ENCODE peak calls at places on chromosomes 1 and 21, in ten cellular contexts. One of them, this sample, is unnamed.

GRCh38 chr1:95547000-95547399 is 313.0 kb downstream of the RWDD3 start:
- DNase-seq in tibial nerve: no peak
- DNase-seq in stimulated activated CD8-positive, alpha-beta memory T cell treated with anti-CD3 and anti-CD28 coated beads, Interleukin-4, amount 100 ng/mL, for 1 hour: no peak
- DNase-seq in HEK293T: no peak
- DNase-seq in HT1080: no peak
- DNase-seq in HL-60: no peak
- DNase-seq in IMR-90: no peak
- DNase-seq in CD8-positive, alpha-beta memory T cell: no peak
- DNase-seq in GM23248: no peak
- DNase-seq in kidney tubule cell: no peak
- DNase-seq in this sample: no peak

GRCh38 chr1:7526867-7527732 is 244.0 kb upstream of the VAMP3 start:
- DNase-seq in tibial nerve: no peak
- DNase-seq in stimulated activated CD8-positive, alpha-beta memory T cell treated with anti-CD3 and anti-CD28 coated beads, Interleukin-4, amount 100 ng/mL, for 1 hour: no peak
- DNase-seq in HEK293T: no peak
- DNase-seq in HT1080: peak; percentile 51
- DNase-seq in HL-60: no peak
- DNase-seq in IMR-90: peak; percentile 84
- DNase-seq in CD8-positive, alpha-beta memory T cell: no peak
- DNase-seq in GM23248: peak; percentile 85
- DNase-seq in kidney tubule cell: peak; percentile 81
- DNase-seq in this sample: no peak

GRCh38 chr1:100478816-100479215 is 59.1 kb upstream of the GPR88 start:
- DNase-seq in tibial nerve: no peak
- DNase-seq in stimulated activated CD8-positive, alpha-beta memory T cell treated with anti-CD3 and anti-CD28 coated beads, Interleukin-4, amount 100 ng/mL, for 1 hour: no peak
- DNase-seq in HEK293T: no peak
- DNase-seq in HT1080: no peak
- DNase-seq in HL-60: no peak
- DNase-seq in IMR-90: no peak
- DNase-seq in CD8-positive, alpha-beta memory T cell: no peak
- DNase-seq in GM23248: no peak
- DNase-seq in kidney tubule cell: no peak
- DNase-seq in this sample: no peak

GRCh38 chr1:222594789-222595188 is 5.1 kb upstream of the TAF1A start:
- DNase-seq in tibial nerve: no peak
- DNase-seq in stimulated activated CD8-positive, alpha-beta memory T cell treated with anti-CD3 and anti-CD28 coated beads, Interleukin-4, amount 100 ng/mL, for 1 hour: no peak
- DNase-seq in HEK293T: no peak
- DNase-seq in HT1080: no peak
- DNase-seq in HL-60: no peak
- DNase-seq in IMR-90: no peak
- DNase-seq in CD8-positive, alpha-beta memory T cell: no peak
- DNase-seq in GM23248: no peak
- DNase-seq in kidney tubule cell: no peak
- DNase-seq in this sample: no peak

GRCh38 chr1:156356875-156357534 is 12.0 kb upstream of the RHBG start:
- DNase-seq in tibial nerve: no peak
- DNase-seq in stimulated activated CD8-positive, alpha-beta memory T cell treated with anti-CD3 and anti-CD28 coated beads, Interleukin-4, amount 100 ng/mL, for 1 hour: no peak
- DNase-seq in HEK293T: peak; percentile 84
- DNase-seq in HT1080: peak; percentile 26
- DNase-seq in HL-60: peak; percentile 46
- DNase-seq in IMR-90: no peak
- DNase-seq in CD8-positive, alpha-beta memory T cell: peak; percentile 30
- DNase-seq in GM23248: peak; percentile 57
- DNase-seq in kidney tubule cell: peak; percentile 74
- DNase-seq in this sample: peak; percentile 89

GRCh38 chr1:86965012-86965826 is 50.8 kb downstream of the HS2ST1 start:
- DNase-seq in tibial nerve: no peak
- DNase-seq in stimulated activated CD8-positive, alpha-beta memory T cell treated with anti-CD3 and anti-CD28 coated beads, Interleukin-4, amount 100 ng/mL, for 1 hour: no peak
- DNase-seq in HEK293T: peak; percentile 47
- DNase-seq in HT1080: peak; percentile 33
- DNase-seq in HL-60: no peak
- DNase-seq in IMR-90: peak; percentile 54
- DNase-seq in CD8-positive, alpha-beta memory T cell: no peak
- DNase-seq in GM23248: peak; percentile 68
- DNase-seq in kidney tubule cell: peak; percentile 40
- DNase-seq in this sample: peak; percentile 4

GRCh38 chr1:213549982-213550381 is 437.8 kb upstream of the PROX1 start:
- DNase-seq in tibial nerve: no peak
- DNase-seq in stimulated activated CD8-positive, alpha-beta memory T cell treated with anti-CD3 and anti-CD28 coated beads, Interleukin-4, amount 100 ng/mL, for 1 hour: no peak
- DNase-seq in HEK293T: no peak
- DNase-seq in HT1080: no peak
- DNase-seq in HL-60: no peak
- DNase-seq in IMR-90: no peak
- DNase-seq in CD8-positive, alpha-beta memory T cell: no peak
- DNase-seq in GM23248: no peak
- DNase-seq in kidney tubule cell: no peak
- DNase-seq in this sample: no peak

GRCh38 chr1:109521465-109521951 is 12.0 kb upstream of the AMIGO1 start:
- DNase-seq in tibial nerve: no peak
- DNase-seq in stimulated activated CD8-positive, alpha-beta memory T cell treated with anti-CD3 and anti-CD28 coated beads, Interleukin-4, amount 100 ng/mL, for 1 hour: no peak
- DNase-seq in HEK293T: no peak
- DNase-seq in HT1080: no peak
- DNase-seq in HL-60: no peak
- DNase-seq in IMR-90: no peak
- DNase-seq in CD8-positive, alpha-beta memory T cell: no peak
- DNase-seq in GM23248: peak; percentile 40
- DNase-seq in kidney tubule cell: no peak
- DNase-seq in this sample: no peak

GRCh38 chr1:117779364-117779763 is 150.1 kb downstream of the GDAP2 start:
- DNase-seq in tibial nerve: no peak
- DNase-seq in stimulated activated CD8-positive, alpha-beta memory T cell treated with anti-CD3 and anti-CD28 coated beads, Interleukin-4, amount 100 ng/mL, for 1 hour: no peak
- DNase-seq in HEK293T: no peak
- DNase-seq in HT1080: no peak
- DNase-seq in HL-60: no peak
- DNase-seq in IMR-90: no peak
- DNase-seq in CD8-positive, alpha-beta memory T cell: no peak
- DNase-seq in GM23248: no peak
- DNase-seq in kidney tubule cell: no peak
- DNase-seq in this sample: no peak

GRCh38 chr1:153465728-153466625 is 5.5 kb upstream of the S100A7 start:
- DNase-seq in tibial nerve: peak; percentile 19
- DNase-seq in stimulated activated CD8-positive, alpha-beta memory T cell treated with anti-CD3 and anti-CD28 coated beads, Interleukin-4, amount 100 ng/mL, for 1 hour: peak; percentile 28
- DNase-seq in HEK293T: peak; percentile 85
- DNase-seq in HT1080: peak; percentile 64
- DNase-seq in HL-60: peak; percentile 28
- DNase-seq in IMR-90: peak; percentile 8
- DNase-seq in CD8-positive, alpha-beta memory T cell: peak; percentile 43
- DNase-seq in GM23248: peak; percentile 72
- DNase-seq in kidney tubule cell: peak; percentile 51
- DNase-seq in this sample: peak; percentile 70

GRCh38 chr1:201266774-201267173 is 16.5 kb upstream of the PKP1 start:
- DNase-seq in tibial nerve: no peak
- DNase-seq in stimulated activated CD8-positive, alpha-beta memory T cell treated with anti-CD3 and anti-CD28 coated beads, Interleukin-4, amount 100 ng/mL, for 1 hour: no peak
- DNase-seq in HEK293T: no peak
- DNase-seq in HT1080: peak; percentile 90
- DNase-seq in HL-60: no peak
- DNase-seq in IMR-90: peak; percentile 95
- DNase-seq in CD8-positive, alpha-beta memory T cell: no peak
- DNase-seq in GM23248: peak; percentile 98
- DNase-seq in kidney tubule cell: peak; percentile 94
- DNase-seq in this sample: no peak

GRCh38 chr1:50969611-50970507 is at the start of gene CDKN2C:
- DNase-seq in tibial nerve: peak; percentile 67
- DNase-seq in stimulated activated CD8-positive, alpha-beta memory T cell treated with anti-CD3 and anti-CD28 coated beads, Interleukin-4, amount 100 ng/mL, for 1 hour: no peak
- DNase-seq in HEK293T: peak; percentile 52
- DNase-seq in HT1080: peak; percentile 94
- DNase-seq in HL-60: no peak
- DNase-seq in IMR-90: peak; percentile 86
- DNase-seq in CD8-positive, alpha-beta memory T cell: peak; percentile 49
- DNase-seq in GM23248: peak; percentile 92
- DNase-seq in kidney tubule cell: peak; percentile 84
- DNase-seq in this sample: peak; percentile 60

GRCh38 chr1:10663668-10664035 is 132.8 kb downstream of the CASZ1 start:
- DNase-seq in tibial nerve: no peak
- DNase-seq in stimulated activated CD8-positive, alpha-beta memory T cell treated with anti-CD3 and anti-CD28 coated beads, Interleukin-4, amount 100 ng/mL, for 1 hour: no peak
- DNase-seq in HEK293T: peak; percentile 42
- DNase-seq in HT1080: no peak
- DNase-seq in HL-60: no peak
- DNase-seq in IMR-90: peak; percentile 10
- DNase-seq in CD8-positive, alpha-beta memory T cell: no peak
- DNase-seq in GM23248: peak; percentile 57
- DNase-seq in kidney tubule cell: no peak
- DNase-seq in this sample: peak; percentile 58

GRCh38 chr1:11929849-11930248 is 3.6 kb upstream of the KIAA2013 start:
- DNase-seq in tibial nerve: peak; percentile 43
- DNase-seq in stimulated activated CD8-positive, alpha-beta memory T cell treated with anti-CD3 and anti-CD28 coated beads, Interleukin-4, amount 100 ng/mL, for 1 hour: no peak
- DNase-seq in HEK293T: peak; percentile 35
- DNase-seq in HT1080: peak; percentile 66
- DNase-seq in HL-60: no peak
- DNase-seq in IMR-90: peak; percentile 71
- DNase-seq in CD8-positive, alpha-beta memory T cell: no peak
- DNase-seq in GM23248: peak; percentile 85
- DNase-seq in kidney tubule cell: peak; percentile 59
- DNase-seq in this sample: peak; percentile 59

GRCh38 chr1:42910985-42911384 is 47.7 kb downstream of the SLC2A1 start:
- DNase-seq in tibial nerve: no peak
- DNase-seq in stimulated activated CD8-positive, alpha-beta memory T cell treated with anti-CD3 and anti-CD28 coated beads, Interleukin-4, amount 100 ng/mL, for 1 hour: no peak
- DNase-seq in HEK293T: no peak
- DNase-seq in HT1080: no peak
- DNase-seq in HL-60: no peak
- DNase-seq in IMR-90: no peak
- DNase-seq in CD8-positive, alpha-beta memory T cell: no peak
- DNase-seq in GM23248: no peak
- DNase-seq in kidney tubule cell: no peak
- DNase-seq in this sample: no peak

GRCh38 chr21:38680401-38680800 is 125.3 kb upstream of the ETS2 start:
- DNase-seq in tibial nerve: no peak
- DNase-seq in stimulated activated CD8-positive, alpha-beta memory T cell treated with anti-CD3 and anti-CD28 coated beads, Interleukin-4, amount 100 ng/mL, for 1 hour: no peak
- DNase-seq in HEK293T: no peak
- DNase-seq in HT1080: no peak
- DNase-seq in HL-60: no peak
- DNase-seq in IMR-90: no peak
- DNase-seq in CD8-positive, alpha-beta memory T cell: no peak
- DNase-seq in GM23248: peak; percentile 50
- DNase-seq in kidney tubule cell: peak; percentile 20
- DNase-seq in this sample: no peak

GRCh38 chr1:150532860-150533259 is 16.3 kb upstream of the ADAMTSL4 start:
- DNase-seq in tibial nerve: no peak
- DNase-seq in stimulated activated CD8-positive, alpha-beta memory T cell treated with anti-CD3 and anti-CD28 coated beads, Interleukin-4, amount 100 ng/mL, for 1 hour: no peak
- DNase-seq in HEK293T: no peak
- DNase-seq in HT1080: no peak
- DNase-seq in HL-60: no peak
- DNase-seq in IMR-90: no peak
- DNase-seq in CD8-positive, alpha-beta memory T cell: no peak
- DNase-seq in GM23248: peak; percentile 25
- DNase-seq in kidney tubule cell: peak; percentile 32
- DNase-seq in this sample: no peak

GRCh38 chr1:88741413-88741812 is 57.3 kb downstream of the PKN2 start:
- DNase-seq in tibial nerve: no peak
- DNase-seq in stimulated activated CD8-positive, alpha-beta memory T cell treated with anti-CD3 and anti-CD28 coated beads, Interleukin-4, amount 100 ng/mL, for 1 hour: no peak
- DNase-seq in HEK293T: no peak
- DNase-seq in HT1080: no peak
- DNase-seq in HL-60: no peak
- DNase-seq in IMR-90: peak; percentile 77
- DNase-seq in CD8-positive, alpha-beta memory T cell: no peak
- DNase-seq in GM23248: peak; percentile 83
- DNase-seq in kidney tubule cell: peak; percentile 20
- DNase-seq in this sample: no peak

GRCh38 chr1:201450721-201451291 is 18.2 kb downstream of the PHLDA3 start:
- DNase-seq in tibial nerve: no peak
- DNase-seq in stimulated activated CD8-positive, alpha-beta memory T cell treated with anti-CD3 and anti-CD28 coated beads, Interleukin-4, amount 100 ng/mL, for 1 hour: no peak
- DNase-seq in HEK293T: peak; percentile 55
- DNase-seq in HT1080: peak; percentile 84
- DNase-seq in HL-60: no peak
- DNase-seq in IMR-90: peak; percentile 89
- DNase-seq in CD8-positive, alpha-beta memory T cell: no peak
- DNase-seq in GM23248: peak; percentile 96
- DNase-seq in kidney tubule cell: peak; percentile 54
- DNase-seq in this sample: no peak

GRCh38 chr1:72284084-72284397 is 1.7 kb upstream of the NEGR1 start:
- DNase-seq in tibial nerve: no peak
- DNase-seq in stimulated activated CD8-positive, alpha-beta memory T cell treated with anti-CD3 and anti-CD28 coated beads, Interleukin-4, amount 100 ng/mL, for 1 hour: no peak
- DNase-seq in HEK293T: no peak
- DNase-seq in HT1080: peak; percentile 52
- DNase-seq in HL-60: no peak
- DNase-seq in IMR-90: no peak
- DNase-seq in CD8-positive, alpha-beta memory T cell: no peak
- DNase-seq in GM23248: no peak
- DNase-seq in kidney tubule cell: no peak
- DNase-seq in this sample: no peak

GRCh38 chr1:201714542-201715276 is 114.2 kb upstream of the IPO9 start:
- DNase-seq in tibial nerve: peak; percentile 73
- DNase-seq in stimulated activated CD8-positive, alpha-beta memory T cell treated with anti-CD3 and anti-CD28 coated beads, Interleukin-4, amount 100 ng/mL, for 1 hour: no peak
- DNase-seq in HEK293T: peak; percentile 59
- DNase-seq in HT1080: peak; percentile 100
- DNase-seq in HL-60: peak; percentile 64
- DNase-seq in IMR-90: peak; percentile 100
- DNase-seq in CD8-positive, alpha-beta memory T cell: no peak
- DNase-seq in GM23248: peak; percentile 100
- DNase-seq in kidney tubule cell: peak; percentile 100
- DNase-seq in this sample: no peak

This sample was measured in HuH-7.